ENCODE peak calls at places on chromosomes 5 and 9, in six cellular contexts. One of them, this sample, is unnamed.

GRCh38 chr9:111805841-111806241 is 11.1 kb upstream of the SHOC1 start:
- DNase-seq in CD4-positive, CD25-positive, alpha-beta regulatory T cell: peak; percentile 39
- DNase-seq in thoracic aorta: no peak
- DNase-seq in hepatocyte: no peak
- DNase-seq in A549: peak; percentile 33
- DNase-seq in neural progenitor cell: no peak
- DNase-seq in this sample: no peak

GRCh38 chr5:150411245-150411979 is 1.3 kb downstream of the CD74 start:
- DNase-seq in CD4-positive, CD25-positive, alpha-beta regulatory T cell: peak; percentile 89
- DNase-seq in thoracic aorta: peak; percentile 29
- DNase-seq in hepatocyte: peak; percentile 34
- DNase-seq in A549: no peak
- DNase-seq in neural progenitor cell: peak; percentile 21
- DNase-seq in this sample: no peak

GRCh38 chr9:104144336-104144735 is 50.2 kb downstream of the SMC2 start:
- DNase-seq in CD4-positive, CD25-positive, alpha-beta regulatory T cell: no peak
- DNase-seq in thoracic aorta: no peak
- DNase-seq in hepatocyte: no peak
- DNase-seq in A549: no peak
- DNase-seq in neural progenitor cell: no peak
- DNase-seq in this sample: no peak

GRCh38 chr5:152309926-152310450 is 95.1 kb downstream of the NMUR2 start:
- DNase-seq in CD4-positive, CD25-positive, alpha-beta regulatory T cell: no peak
- DNase-seq in thoracic aorta: no peak
- DNase-seq in hepatocyte: no peak
- DNase-seq in A549: no peak
- DNase-seq in neural progenitor cell: peak; percentile 71
- DNase-seq in this sample: no peak

GRCh38 chr9:5671711-5672353 is 42.9 kb downstream of the RIC1 start:
- DNase-seq in CD4-positive, CD25-positive, alpha-beta regulatory T cell: peak; percentile 73
- DNase-seq in thoracic aorta: no peak
- DNase-seq in hepatocyte: peak; percentile 19
- DNase-seq in A549: no peak
- DNase-seq in neural progenitor cell: peak; percentile 7
- DNase-seq in this sample: peak; percentile 99

GRCh38 chr5:133398646-133399081 is 213.7 kb downstream of the FSTL4 start:
- DNase-seq in CD4-positive, CD25-positive, alpha-beta regulatory T cell: no peak
- DNase-seq in thoracic aorta: no peak
- DNase-seq in hepatocyte: no peak
- DNase-seq in A549: no peak
- DNase-seq in neural progenitor cell: no peak
- DNase-seq in this sample: no peak

GRCh38 chr5:124402144-124402581 is 344.3 kb downstream of the ZNF608 start:
- DNase-seq in CD4-positive, CD25-positive, alpha-beta regulatory T cell: no peak
- DNase-seq in thoracic aorta: peak; percentile 6
- DNase-seq in hepatocyte: peak; percentile 62
- DNase-seq in A549: no peak
- DNase-seq in neural progenitor cell: no peak
- DNase-seq in this sample: no peak

GRCh38 chr5:71932649-71933338 is 174.5 kb upstream of the MAP1B start:
- DNase-seq in CD4-positive, CD25-positive, alpha-beta regulatory T cell: no peak
- DNase-seq in thoracic aorta: peak; percentile 83
- DNase-seq in hepatocyte: peak; percentile 69
- DNase-seq in A549: peak; percentile 81
- DNase-seq in neural progenitor cell: peak; percentile 75
- DNase-seq in this sample: no peak

GRCh38 chr9:81092057-81092456 is 597.3 kb downstream of the TLE1 start:
- DNase-seq in CD4-positive, CD25-positive, alpha-beta regulatory T cell: no peak
- DNase-seq in thoracic aorta: no peak
- DNase-seq in hepatocyte: no peak
- DNase-seq in A549: no peak
- DNase-seq in neural progenitor cell: no peak
- DNase-seq in this sample: no peak

GRCh38 chr5:78633710-78634109 is 14.9 kb downstream of the LHFPL2 start:
- DNase-seq in CD4-positive, CD25-positive, alpha-beta regulatory T cell: no peak
- DNase-seq in thoracic aorta: no peak
- DNase-seq in hepatocyte: no peak
- DNase-seq in A549: no peak
- DNase-seq in neural progenitor cell: no peak
- DNase-seq in this sample: no peak

GRCh38 chr5:55534436-55535198 is at the start of gene PLPP1:
- DNase-seq in CD4-positive, CD25-positive, alpha-beta regulatory T cell: peak; percentile 88
- DNase-seq in thoracic aorta: peak; percentile 43
- DNase-seq in hepatocyte: peak; percentile 96
- DNase-seq in A549: peak; percentile 87
- DNase-seq in neural progenitor cell: peak; percentile 96
- DNase-seq in this sample: peak; percentile 57

GRCh38 chr9:89372230-89372816 is 54.0 kb downstream of the SECISBP2 start:
- DNase-seq in CD4-positive, CD25-positive, alpha-beta regulatory T cell: peak; percentile 57
- DNase-seq in thoracic aorta: no peak
- DNase-seq in hepatocyte: no peak
- DNase-seq in A549: no peak
- DNase-seq in neural progenitor cell: peak; percentile 37
- DNase-seq in this sample: no peak

GRCh38 chr5:98816574-98817222 is 43.2 kb downstream of the RGMB start:
- DNase-seq in CD4-positive, CD25-positive, alpha-beta regulatory T cell: no peak
- DNase-seq in thoracic aorta: no peak
- DNase-seq in hepatocyte: peak; percentile 20
- DNase-seq in A549: no peak
- DNase-seq in neural progenitor cell: no peak
- DNase-seq in this sample: no peak

GRCh38 chr5:67031689-67032088 is 164.9 kb downstream of the CD180 start:
- DNase-seq in CD4-positive, CD25-positive, alpha-beta regulatory T cell: peak; percentile 36
- DNase-seq in thoracic aorta: no peak
- DNase-seq in hepatocyte: no peak
- DNase-seq in A549: no peak
- DNase-seq in neural progenitor cell: no peak
- DNase-seq in this sample: no peak

GRCh38 chr5:137144656-137145055 is 354.5 kb downstream of the SPOCK1 start:
- DNase-seq in CD4-positive, CD25-positive, alpha-beta regulatory T cell: no peak
- DNase-seq in thoracic aorta: no peak
- DNase-seq in hepatocyte: no peak
- DNase-seq in A549: no peak
- DNase-seq in neural progenitor cell: no peak
- DNase-seq in this sample: no peak
- H3K4me3 ChIP-seq in CD4-positive, CD25-positive, alpha-beta regulatory T cell: no peak overlapping the region
- H3K4me3 ChIP-seq in thoracic aorta: no peak overlapping the region
- H3K4me3 ChIP-seq in hepatocyte: no peak overlapping the region
- H3K4me3 ChIP-seq in A549: no peak overlapping the region
- H3K4me3 ChIP-seq in neural progenitor cell: no peak overlapping the region
- H3K4me3 ChIP-seq in this sample: no peak overlapping the region

DNA sequence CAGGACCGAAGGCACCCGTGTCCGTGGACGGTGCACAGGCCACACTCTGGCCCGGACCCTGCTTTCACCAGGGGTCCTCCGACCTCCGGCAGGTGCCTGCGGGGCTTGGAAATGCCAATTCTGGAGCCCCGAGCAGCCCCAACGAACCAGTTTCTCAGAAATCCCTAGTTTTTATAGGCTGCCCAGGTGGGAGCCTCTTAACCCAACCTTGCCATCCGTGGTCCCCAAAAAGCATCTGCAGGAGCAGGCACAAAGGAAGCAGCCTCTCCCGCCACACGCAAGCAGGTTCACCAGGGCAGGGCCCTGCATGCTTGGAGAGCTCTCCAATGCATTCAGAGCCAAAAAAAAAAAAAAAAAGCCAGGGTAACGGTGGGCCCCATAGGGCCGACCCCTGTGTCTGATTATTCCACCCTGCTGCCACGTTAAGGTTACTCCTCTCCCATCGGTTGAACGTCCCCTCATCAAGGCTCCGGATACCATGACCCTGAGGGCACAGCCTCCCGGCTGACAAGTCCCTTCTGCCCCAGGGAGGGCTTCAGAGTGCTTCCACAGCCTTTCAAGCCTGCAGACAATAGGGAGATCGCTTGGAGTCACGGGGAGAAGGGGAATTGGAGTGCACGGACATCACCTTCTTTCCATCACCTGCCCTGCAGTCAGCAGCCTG is 796 bp upstream of the TPRN start:
- DNase-seq in CD4-positive, CD25-positive, alpha-beta regulatory T cell: no peak
- DNase-seq in thoracic aorta: no peak
- DNase-seq in hepatocyte: no peak
- DNase-seq in A549: no peak
- DNase-seq in neural progenitor cell: peak; percentile 48
- DNase-seq in this sample: no peak
- H3K4me3 ChIP-seq in CD4-positive, CD25-positive, alpha-beta regulatory T cell: peak overlapping the region; percentile 44
- H3K4me3 ChIP-seq in thoracic aorta: peak overlapping the region; percentile 88
- H3K4me3 ChIP-seq in hepatocyte: peak overlapping the region; percentile 30
- H3K4me3 ChIP-seq in A549: peak overlapping the region; percentile 60
- H3K4me3 ChIP-seq in neural progenitor cell: peak overlapping the region; percentile 60
- H3K4me3 ChIP-seq in this sample: peak overlapping the region; percentile 78

GRCh38 chr9:127761491-127761904 is 17.0 kb downstream of the SH2D3C start:
- DNase-seq in CD4-positive, CD25-positive, alpha-beta regulatory T cell: no peak
- DNase-seq in thoracic aorta: no peak
- DNase-seq in hepatocyte: no peak
- DNase-seq in A549: no peak
- DNase-seq in neural progenitor cell: peak; percentile 36
- DNase-seq in this sample: no peak

GRCh38 chr9:127755558-127756060 is 20.5 kb upstream of the TOR2A start:
- DNase-seq in CD4-positive, CD25-positive, alpha-beta regulatory T cell: no peak
- DNase-seq in thoracic aorta: no peak
- DNase-seq in hepatocyte: no peak
- DNase-seq in A549: no peak
- DNase-seq in neural progenitor cell: no peak
- DNase-seq in this sample: no peak

GRCh38 chr9:127761061-127761460 is 17.4 kb downstream of the SH2D3C start:
- DNase-seq in CD4-positive, CD25-positive, alpha-beta regulatory T cell: no peak
- DNase-seq in thoracic aorta: no peak
- DNase-seq in hepatocyte: no peak
- DNase-seq in A549: no peak
- DNase-seq in neural progenitor cell: no peak
- DNase-seq in this sample: no peak

GRCh38 chr9:127756233-127756632 is 21.1 kb upstream of the TOR2A start:
- DNase-seq in CD4-positive, CD25-positive, alpha-beta regulatory T cell: no peak
- DNase-seq in thoracic aorta: no peak
- DNase-seq in hepatocyte: no peak
- DNase-seq in A549: no peak
- DNase-seq in neural progenitor cell: no peak
- DNase-seq in this sample: no peak

GRCh38 chr9:127758843-127759242 is 19.6 kb downstream of the SH2D3C start:
- DNase-seq in CD4-positive, CD25-positive, alpha-beta regulatory T cell: no peak
- DNase-seq in thoracic aorta: no peak
- DNase-seq in hepatocyte: no peak
- DNase-seq in A549: no peak
- DNase-seq in neural progenitor cell: no peak
- DNase-seq in this sample: no peak
- H3K4me3 ChIP-seq in CD4-positive, CD25-positive, alpha-beta regulatory T cell: no peak overlapping the region
- H3K4me3 ChIP-seq in thoracic aorta: no peak overlapping the region
- H3K4me3 ChIP-seq in hepatocyte: no peak overlapping the region
- H3K4me3 ChIP-seq in A549: no peak overlapping the region
- H3K4me3 ChIP-seq in neural progenitor cell: no peak overlapping the region
- H3K4me3 ChIP-seq in this sample: no peak overlapping the region

GRCh38 chr9:116152390-116152789 is 1.2 kb upstream of the PAPPA start:
- DNase-seq in CD4-positive, CD25-positive, alpha-beta regulatory T cell: no peak
- DNase-seq in thoracic aorta: no peak
- DNase-seq in hepatocyte: peak; percentile 48
- DNase-seq in A549: no peak
- DNase-seq in neural progenitor cell: no peak
- DNase-seq in this sample: peak; percentile 0
- H3K4me3 ChIP-seq in CD4-positive, CD25-positive, alpha-beta regulatory T cell: no peak overlapping the region
- H3K4me3 ChIP-seq in thoracic aorta: no peak overlapping the region
- H3K4me3 ChIP-seq in hepatocyte: no peak overlapping the region
- H3K4me3 ChIP-seq in A549: peak overlapping the region; percentile 87
- H3K4me3 ChIP-seq in neural progenitor cell: no peak overlapping the region
- H3K4me3 ChIP-seq in this sample: no peak overlapping the region

DNA sequence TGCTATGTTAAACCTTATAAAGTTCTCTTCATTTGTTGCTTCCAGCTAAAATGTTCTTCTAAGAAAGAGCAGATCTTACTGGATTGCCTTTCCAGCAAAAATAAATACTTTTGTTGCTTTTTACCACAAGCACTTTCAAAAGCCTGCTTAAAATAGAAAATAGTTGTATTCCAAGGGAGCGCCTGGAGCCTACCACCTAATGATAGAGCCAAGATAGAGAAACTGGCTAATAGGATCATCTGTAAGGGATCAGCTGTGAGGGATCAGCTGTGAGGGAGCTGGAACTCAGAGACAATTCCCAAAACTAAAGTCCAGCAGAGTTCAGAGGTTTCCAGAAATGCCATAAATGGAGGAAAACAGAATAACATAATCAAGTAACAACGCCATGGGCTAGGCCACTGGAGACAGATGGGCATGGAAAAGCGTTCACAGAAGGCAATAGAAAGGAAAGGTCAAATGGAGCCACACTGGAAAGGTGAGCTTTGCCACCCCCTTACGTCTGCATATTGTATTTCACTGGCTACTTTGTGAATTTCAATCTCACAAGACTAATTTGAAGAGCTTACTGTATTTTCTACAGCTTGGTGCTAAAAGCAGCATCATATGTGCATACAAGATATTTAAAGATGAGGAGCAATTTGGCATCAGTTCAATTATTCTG is 140.6 kb upstream of the TLE4 start:
- DNase-seq in CD4-positive, CD25-positive, alpha-beta regulatory T cell: no peak
- DNase-seq in thoracic aorta: no peak
- DNase-seq in hepatocyte: no peak
- DNase-seq in A549: no peak
- DNase-seq in neural progenitor cell: no peak
- DNase-seq in this sample: no peak
- H3K4me3 ChIP-seq in CD4-positive, CD25-positive, alpha-beta regulatory T cell: no peak overlapping the region
- H3K4me3 ChIP-seq in thoracic aorta: no peak overlapping the region
- H3K4me3 ChIP-seq in hepatocyte: no peak overlapping the region
- H3K4me3 ChIP-seq in A549: no peak overlapping the region
- H3K4me3 ChIP-seq in neural progenitor cell: no peak overlapping the region
- H3K4me3 ChIP-seq in this sample: no peak overlapping the region

GRCh38 chr5:177447611-177448243 is 1.1 kb downstream of the PRR7 start:
- DNase-seq in CD4-positive, CD25-positive, alpha-beta regulatory T cell: no peak
- DNase-seq in thoracic aorta: peak; percentile 52
- DNase-seq in hepatocyte: peak; percentile 60
- DNase-seq in A549: peak; percentile 88
- DNase-seq in neural progenitor cell: peak; percentile 85
- DNase-seq in this sample: no peak
- H3K4me3 ChIP-seq in CD4-positive, CD25-positive, alpha-beta regulatory T cell: no peak overlapping the region
- H3K4me3 ChIP-seq in thoracic aorta: peak overlapping the region; percentile 83
- H3K4me3 ChIP-seq in hepatocyte: no peak overlapping the region
- H3K4me3 ChIP-seq in A549: peak overlapping the region; percentile 86
- H3K4me3 ChIP-seq in neural progenitor cell: peak overlapping the region; percentile 93
- H3K4me3 ChIP-seq in this sample: peak overlapping the region; percentile 66

DNA sequence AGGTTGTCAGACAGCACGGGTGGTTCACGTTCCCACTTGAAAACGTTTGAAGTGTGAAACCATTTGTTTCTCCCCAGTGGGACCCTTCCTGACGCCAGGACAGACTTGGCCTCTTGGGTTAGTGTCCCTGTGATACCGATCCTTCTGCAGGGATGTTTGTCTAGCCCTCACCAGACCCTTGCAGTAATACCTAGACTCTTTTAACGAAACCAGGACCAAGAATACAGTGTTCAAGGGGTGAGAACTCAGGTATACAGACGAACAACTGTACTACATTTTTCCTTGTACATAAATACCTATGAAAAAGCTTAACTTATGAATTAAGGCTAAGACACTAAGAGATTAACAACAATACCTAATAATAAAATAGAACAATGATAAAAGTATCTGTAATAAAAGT is 152.1 kb downstream of the HSD17B3 start:
- DNase-seq in CD4-positive, CD25-positive, alpha-beta regulatory T cell: no peak
- DNase-seq in thoracic aorta: no peak
- DNase-seq in hepatocyte: no peak
- DNase-seq in A549: no peak
- DNase-seq in neural progenitor cell: no peak
- DNase-seq in this sample: no peak
- H3K4me3 ChIP-seq in CD4-positive, CD25-positive, alpha-beta regulatory T cell: peak overlapping the region; percentile 43
- H3K4me3 ChIP-seq in thoracic aorta: no peak overlapping the region
- H3K4me3 ChIP-seq in hepatocyte: no peak overlapping the region
- H3K4me3 ChIP-seq in A549: no peak overlapping the region
- H3K4me3 ChIP-seq in neural progenitor cell: no peak overlapping the region
- H3K4me3 ChIP-seq in this sample: no peak overlapping the region

This sample was measured in Jurkat, Clone E6-1.